ENCODE peak calls at places on chromosomes 16 and 17, in four cellular contexts. One of them, this sample, is unnamed.

GRCh38 chr17:61770752-61771533 is 92.4 kb downstream of the BRIP1 start:
- DNase-seq in GM23248: peak
- DNase-seq in NCI-H1417 treated with DMSO at 0.1 percent for 48 hours: no peak
- DNase-seq in HT-29: no peak
- DNase-seq in this sample: no peak

GRCh38 chr16:31413943-31414342 is 14.2 kb downstream of the COX6A2 start:
- DNase-seq in GM23248: no peak
- DNase-seq in NCI-H1417 treated with DMSO at 0.1 percent for 48 hours: no peak
- DNase-seq in HT-29: no peak
- DNase-seq in this sample: no peak

GRCh38 chr17:3526491-3526890 is 31.1 kb downstream of the TRPV3 start:
- DNase-seq in GM23248: no peak
- DNase-seq in NCI-H1417 treated with DMSO at 0.1 percent for 48 hours: no peak
- DNase-seq in HT-29: no peak
- DNase-seq in this sample: no peak

GRCh38 chr16:46883353-46883689 is 841 bp upstream of the GPT2 start:
- DNase-seq in GM23248: no peak
- DNase-seq in NCI-H1417 treated with DMSO at 0.1 percent for 48 hours: peak
- DNase-seq in HT-29: no peak
- DNase-seq in this sample: no peak

GRCh38 chr16:11194913-11195312 is 61.1 kb downstream of the SOCS1 start:
- DNase-seq in GM23248: no peak
- DNase-seq in NCI-H1417 treated with DMSO at 0.1 percent for 48 hours: no peak
- DNase-seq in HT-29: no peak
- DNase-seq in this sample: no peak

GRCh38 chr16:68644715-68645493 is at the start of gene CDH3:
- DNase-seq in GM23248: peak
- DNase-seq in NCI-H1417 treated with DMSO at 0.1 percent for 48 hours: peak
- DNase-seq in HT-29: peak
- DNase-seq in this sample: no peak

GRCh38 chr17:65514082-65514481 is 47.4 kb downstream of the AXIN2 start:
- DNase-seq in GM23248: peak
- DNase-seq in NCI-H1417 treated with DMSO at 0.1 percent for 48 hours: no peak
- DNase-seq in HT-29: no peak
- DNase-seq in this sample: no peak

GRCh38 chr17:42380935-42381334 is 7.3 kb downstream of the STAT3 start:
- DNase-seq in GM23248: no peak
- DNase-seq in NCI-H1417 treated with DMSO at 0.1 percent for 48 hours: no peak
- DNase-seq in HT-29: no peak
- DNase-seq in this sample: no peak

GRCh38 chr17:59512844-59513383 is 52.5 kb upstream of the DHX40 start:
- DNase-seq in GM23248: no peak
- DNase-seq in NCI-H1417 treated with DMSO at 0.1 percent for 48 hours: peak
- DNase-seq in HT-29: no peak
- DNase-seq in this sample: no peak

GRCh38 chr16:2213817-2214720 is 571 bp downstream of the PGP start:
- DNase-seq in GM23248: peak
- DNase-seq in NCI-H1417 treated with DMSO at 0.1 percent for 48 hours: no peak
- DNase-seq in HT-29: no peak
- DNase-seq in this sample: no peak

GRCh38 chr17:2054262-2054739 is 602 bp upstream of the HIC1 start:
- DNase-seq in GM23248: peak
- DNase-seq in NCI-H1417 treated with DMSO at 0.1 percent for 48 hours: no peak
- DNase-seq in HT-29: peak
- DNase-seq in this sample: no peak

GRCh38 chr16:81885976-81886586 is 107.0 kb downstream of the PLCG2 start:
- DNase-seq in GM23248: peak
- DNase-seq in NCI-H1417 treated with DMSO at 0.1 percent for 48 hours: no peak
- DNase-seq in HT-29: peak
- DNase-seq in this sample: no peak

GRCh38 chr17:42387663-42388380 is 420 bp downstream of the STAT3 start:
- DNase-seq in GM23248: peak
- DNase-seq in NCI-H1417 treated with DMSO at 0.1 percent for 48 hours: peak
- DNase-seq in HT-29: peak
- DNase-seq in this sample: no peak

GRCh38 chr16:59848314-59848713 is 1114.2 kb upstream of the GOT2 start:
- DNase-seq in GM23248: no peak
- DNase-seq in NCI-H1417 treated with DMSO at 0.1 percent for 48 hours: no peak
- DNase-seq in HT-29: no peak
- DNase-seq in this sample: no peak

GRCh38 chr16:89633064-89633631 is 19.7 kb downstream of the DPEP1 start:
- DNase-seq in GM23248: peak
- DNase-seq in NCI-H1417 treated with DMSO at 0.1 percent for 48 hours: no peak
- DNase-seq in HT-29: peak
- DNase-seq in this sample: no peak

GRCh38 chr17:55436224-55437164 is 14.9 kb upstream of the MMD start:
- DNase-seq in GM23248: no peak
- DNase-seq in NCI-H1417 treated with DMSO at 0.1 percent for 48 hours: no peak
- DNase-seq in HT-29: no peak
- DNase-seq in this sample: no peak

GRCh38 chr17:56587298-56587697 is 6.2 kb upstream of the NOG start:
- DNase-seq in GM23248: no peak
- DNase-seq in NCI-H1417 treated with DMSO at 0.1 percent for 48 hours: no peak
- DNase-seq in HT-29: no peak
- DNase-seq in this sample: no peak

GRCh38 chr17:40417609-40418427 is at the start of gene TOP2A:
- DNase-seq in GM23248: peak
- DNase-seq in NCI-H1417 treated with DMSO at 0.1 percent for 48 hours: peak
- DNase-seq in HT-29: peak
- DNase-seq in this sample: peak

GRCh38 chr16:50736448-50736847 is 5.4 kb upstream of the CYLD start:
- DNase-seq in GM23248: no peak
- DNase-seq in NCI-H1417 treated with DMSO at 0.1 percent for 48 hours: no peak
- DNase-seq in HT-29: no peak
- DNase-seq in this sample: no peak

GRCh38 chr17:45227101-45227591 is 5.5 kb downstream of the FMNL1 start:
- DNase-seq in GM23248: peak
- DNase-seq in NCI-H1417 treated with DMSO at 0.1 percent for 48 hours: no peak
- DNase-seq in HT-29: no peak
- DNase-seq in this sample: no peak

GRCh38 chr17:29107933-29108805 is 65.2 kb downstream of the PIPOX start:
- DNase-seq in GM23248: no peak
- DNase-seq in NCI-H1417 treated with DMSO at 0.1 percent for 48 hours: no peak
- DNase-seq in HT-29: peak
- DNase-seq in this sample: no peak

GRCh38 chr16:68187505-68187904 is 48.4 kb downstream of the ESRP2 start:
- DNase-seq in GM23248: no peak
- DNase-seq in NCI-H1417 treated with DMSO at 0.1 percent for 48 hours: no peak
- DNase-seq in HT-29: no peak
- DNase-seq in this sample: no peak

GRCh38 chr16:56257260-56257659 is 66.0 kb downstream of the GNAO1 start:
- DNase-seq in GM23248: no peak
- DNase-seq in NCI-H1417 treated with DMSO at 0.1 percent for 48 hours: no peak
- DNase-seq in HT-29: no peak
- DNase-seq in this sample: no peak

GRCh38 chr17:40327735-40328385 is 18.9 kb downstream of the RARA start:
- DNase-seq in GM23248: peak
- DNase-seq in NCI-H1417 treated with DMSO at 0.1 percent for 48 hours: no peak
- DNase-seq in HT-29: no peak
- DNase-seq in this sample: no peak

GRCh38 chr17:5513610-5514009 is 27.2 kb downstream of the MIS12 start:
- DNase-seq in GM23248: no peak
- DNase-seq in NCI-H1417 treated with DMSO at 0.1 percent for 48 hours: no peak
- DNase-seq in HT-29: no peak
- DNase-seq in this sample: no peak

GRCh38 chr17:65145743-65146142 is 8.6 kb downstream of the RGS9 start:
- DNase-seq in GM23248: no peak
- DNase-seq in NCI-H1417 treated with DMSO at 0.1 percent for 48 hours: no peak
- DNase-seq in HT-29: no peak
- DNase-seq in this sample: no peak

GRCh38 chr17:29713626-29714025 is 90.9 kb upstream of the CORO6 start:
- DNase-seq in GM23248: no peak
- DNase-seq in NCI-H1417 treated with DMSO at 0.1 percent for 48 hours: no peak
- DNase-seq in HT-29: no peak
- DNase-seq in this sample: no peak

GRCh38 chr17:57985675-57985974 is 2.4 kb downstream of the VEZF1 start:
- DNase-seq in GM23248: peak
- DNase-seq in NCI-H1417 treated with DMSO at 0.1 percent for 48 hours: no peak
- DNase-seq in HT-29: peak
- DNase-seq in this sample: no peak

GRCh38 chr17:76090517-76091135 is 11.6 kb downstream of the ZACN start:
- DNase-seq in GM23248: no peak
- DNase-seq in NCI-H1417 treated with DMSO at 0.1 percent for 48 hours: no peak
- DNase-seq in HT-29: no peak
- DNase-seq in this sample: no peak

GRCh38 chr17:18026408-18026776 is 12.6 kb downstream of the ATPAF2 start:
- DNase-seq in GM23248: peak
- DNase-seq in NCI-H1417 treated with DMSO at 0.1 percent for 48 hours: no peak
- DNase-seq in HT-29: no peak
- DNase-seq in this sample: no peak

GRCh38 chr16:3729161-3730112 is 12.1 kb upstream of the TRAP1 start:
- DNase-seq in GM23248: no peak
- DNase-seq in NCI-H1417 treated with DMSO at 0.1 percent for 48 hours: no peak
- DNase-seq in HT-29: no peak
- DNase-seq in this sample: no peak

GRCh38 chr16:48556913-48557351 is 53.0 kb downstream of the N4BP1 start:
- DNase-seq in GM23248: peak
- DNase-seq in NCI-H1417 treated with DMSO at 0.1 percent for 48 hours: no peak
- DNase-seq in HT-29: no peak
- DNase-seq in this sample: no peak

GRCh38 chr16:25957707-25958106 is 265.9 kb downstream of the HS3ST4 start:
- DNase-seq in GM23248: no peak
- DNase-seq in NCI-H1417 treated with DMSO at 0.1 percent for 48 hours: no peak
- DNase-seq in HT-29: no peak
- DNase-seq in this sample: no peak

GRCh38 chr16:1103649-1104005 is 7.6 kb upstream of the C1QTNF8 start:
- DNase-seq in GM23248: no peak
- DNase-seq in NCI-H1417 treated with DMSO at 0.1 percent for 48 hours: no peak
- DNase-seq in HT-29: no peak
- DNase-seq in this sample: no peak

GRCh38 chr17:50105811-50106210 is 10.7 kb downstream of the PDK2 start:
- DNase-seq in GM23248: no peak
- DNase-seq in NCI-H1417 treated with DMSO at 0.1 percent for 48 hours: no peak
- DNase-seq in HT-29: no peak
- DNase-seq in this sample: no peak

GRCh38 chr16:57283956-57284205 is 591 bp downstream of the PLLP start:
- DNase-seq in GM23248: no peak
- DNase-seq in NCI-H1417 treated with DMSO at 0.1 percent for 48 hours: no peak
- DNase-seq in HT-29: no peak
- DNase-seq in this sample: no peak

GRCh38 chr16:63998-64913 is 8.2 kb downstream of the RHBDF1 start:
- DNase-seq in GM23248: no peak
- DNase-seq in NCI-H1417 treated with DMSO at 0.1 percent for 48 hours: no peak
- DNase-seq in HT-29: no peak
- DNase-seq in this sample: no peak

GRCh38 chr17:32494621-32495346 is 8.0 kb downstream of the CDK5R1 start:
- DNase-seq in GM23248: no peak
- DNase-seq in NCI-H1417 treated with DMSO at 0.1 percent for 48 hours: peak
- DNase-seq in HT-29: no peak
- DNase-seq in this sample: no peak